ENCODE peak calls at places on chromosomes 4 and X, in ten cellular contexts. J is esophagus squamous epithelium; N is upper lobe of left lung; H is suprapubic skin; U is naive thymus-derived CD4-positive, alpha-beta T cell; F is body of pancreas; Z is RWPE2; G is GM23248; D is left lung; I is CD8-positive, alpha-beta T cell. P is an unnamed sample.
A peak's percentile ranks its signal among the peaks of the same experiment; 100 is the strongest.

GRCh38 chr4:1793496-1793840 is 375 bp downstream of the FGFR3 start:
- DNase-seq in J (no peak), N (peak; percentile 91), H (no peak), U (no peak), F (peak; percentile 44), Z (no peak), G (peak; percentile 59), D (no peak), I (no peak), P (peak; percentile 8)

GRCh38 chr4:107863850-107864371 is 39.2 kb downstream of the SGMS2 start:
- DNase-seq in J (no peak), N (no peak), H (no peak), U (no peak), F (peak; percentile 62), Z (peak; percentile 71), G (peak; percentile 53), D (no peak), I (no peak), P (no peak)

GRCh38 chrX:123961268-123962005 is at the start of gene STAG2:
- DNase-seq in J (peak; percentile 14), N (peak; percentile 81), H (no peak), U (peak; percentile 56), F (peak; percentile 78), Z (peak; percentile 62), G (peak; percentile 84), D (peak; percentile 83), I (peak; percentile 8), P (peak; percentile 67)

GRCh38 chr4:2186133-2186864 is 55.6 kb downstream of the HAUS3 start:
- DNase-seq in J (no peak), N (no peak), H (no peak), U (no peak), F (peak; percentile 60), Z (no peak), G (no peak), D (no peak), I (no peak), P (no peak)

GRCh38 chr4:74258949-74259348 is 49.3 kb upstream of the EPGN start:
- DNase-seq in J (no peak), N (no peak), H (no peak), U (no peak), F (peak; percentile 73), Z (no peak), G (no peak), D (no peak), I (no peak), P (no peak)

GRCh38 chrX:11670316-11670715 is 4.6 kb upstream of the ARHGAP6 start:
- DNase-seq in J (no peak), N (no peak), H (no peak), U (no peak), F (no peak), Z (no peak), G (no peak), D (no peak), I (no peak), P (no peak)

GRCh38 chrX:12975999-12976558 is 1.2 kb downstream of the TMSB4X start:
- DNase-seq in J (no peak), N (peak; percentile 72), H (no peak), U (no peak), F (peak; percentile 30), Z (no peak), G (peak; percentile 60), D (peak; percentile 65), I (no peak), P (no peak)

GRCh38 chr4:113212613-113213012 is 163.2 kb downstream of the ANK2 start:
- DNase-seq in J (no peak), N (no peak), H (no peak), U (no peak), F (no peak), Z (no peak), G (no peak), D (no peak), I (no peak), P (no peak)

GRCh38 chr4:17385403-17385802 is 126.5 kb downstream of the QDPR start:
- DNase-seq in J (no peak), N (no peak), H (no peak), U (no peak), F (no peak), Z (no peak), G (peak; percentile 55), D (no peak), I (no peak), P (no peak)

GRCh38 chr4:17094811-17095210 is 196.4 kb upstream of the LDB2 start:
- DNase-seq in J (no peak), N (no peak), H (no peak), U (no peak), F (no peak), Z (no peak), G (peak; percentile 31), D (no peak), I (no peak), P (no peak)

GRCh38 chr4:92104506-92104905 is 199.3 kb upstream of the GRID2 start:
- DNase-seq in J (no peak), N (no peak), H (no peak), U (no peak), F (no peak), Z (no peak), G (no peak), D (no peak), I (no peak), P (no peak)
- H3K9me3 ChIP-seq in J (no peaks in the 10 kb centered on the region), N (peaks cover 3% of the 10 kb centered on the region), H (no peaks in the 10 kb centered on the region), U (no peaks in the 10 kb centered on the region), F (no peaks in the 10 kb centered on the region), Z (no peaks in the 10 kb centered on the region), G (no peaks in the 10 kb centered on the region), D (no peaks in the 10 kb centered on the region), I (no peaks in the 10 kb centered on the region), P (no peaks in the 10 kb centered on the region)

GRCh38 chrX:37815366-37815765 is 32.0 kb downstream of the DYNLT3 start:
- DNase-seq in J (no peak), N (no peak), H (no peak), U (no peak), F (no peak), Z (no peak), G (no peak), D (no peak), I (no peak), P (no peak)

GRCh38 chrX:37816766-37817165 is 30.6 kb downstream of the DYNLT3 start:
- DNase-seq in J (no peak), N (no peak), H (no peak), U (no peak), F (no peak), Z (no peak), G (no peak), D (no peak), I (no peak), P (no peak)

GRCh38 chrX:37817579-37817978 is 29.8 kb downstream of the DYNLT3 start:
- DNase-seq in J (no peak), N (no peak), H (no peak), U (no peak), F (no peak), Z (no peak), G (no peak), D (no peak), I (no peak), P (no peak)

GRCh38 chrX:37818031-37818430 is 29.3 kb downstream of the DYNLT3 start:
- DNase-seq in J (no peak), N (no peak), H (no peak), U (no peak), F (no peak), Z (no peak), G (no peak), D (no peak), I (no peak), P (no peak)

DNA sequence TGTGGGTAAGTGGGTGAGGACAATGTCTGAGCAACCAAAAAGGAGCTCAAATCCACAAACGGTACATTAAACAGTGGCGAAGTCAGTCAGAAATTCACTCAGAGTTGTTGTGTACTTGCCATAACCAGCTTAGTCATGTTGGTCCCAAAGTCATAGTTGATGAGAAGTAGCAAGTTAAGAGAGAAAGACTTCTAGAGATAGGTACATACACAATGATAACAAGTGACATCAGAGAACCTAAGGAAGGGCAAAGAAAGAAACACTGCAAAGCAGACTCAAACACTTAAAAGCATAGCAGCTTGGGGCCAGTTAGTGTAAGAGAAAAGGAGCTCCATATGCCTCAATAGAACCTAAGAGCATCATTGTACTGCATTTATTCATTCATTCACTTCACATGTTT is 30.2 kb downstream of the DYNLT3 start:
- DNase-seq in J (no peak), N (no peak), H (no peak), U (no peak), F (no peak), Z (no peak), G (no peak), D (no peak), I (no peak), P (no peak)
- H3K4me1 ChIP-seq in J (no peaks in the 10 kb centered on the region), N (no peaks in the 10 kb centered on the region), H (no peaks in the 10 kb centered on the region), U (no peaks in the 10 kb centered on the region), F (no peaks in the 10 kb centered on the region), Z (no peaks in the 10 kb centered on the region), G (no peaks in the 10 kb centered on the region), D (peaks cover 22% of the 10 kb centered on the region), I (no peaks in the 10 kb centered on the region), P (no peaks in the 10 kb centered on the region)

DNA sequence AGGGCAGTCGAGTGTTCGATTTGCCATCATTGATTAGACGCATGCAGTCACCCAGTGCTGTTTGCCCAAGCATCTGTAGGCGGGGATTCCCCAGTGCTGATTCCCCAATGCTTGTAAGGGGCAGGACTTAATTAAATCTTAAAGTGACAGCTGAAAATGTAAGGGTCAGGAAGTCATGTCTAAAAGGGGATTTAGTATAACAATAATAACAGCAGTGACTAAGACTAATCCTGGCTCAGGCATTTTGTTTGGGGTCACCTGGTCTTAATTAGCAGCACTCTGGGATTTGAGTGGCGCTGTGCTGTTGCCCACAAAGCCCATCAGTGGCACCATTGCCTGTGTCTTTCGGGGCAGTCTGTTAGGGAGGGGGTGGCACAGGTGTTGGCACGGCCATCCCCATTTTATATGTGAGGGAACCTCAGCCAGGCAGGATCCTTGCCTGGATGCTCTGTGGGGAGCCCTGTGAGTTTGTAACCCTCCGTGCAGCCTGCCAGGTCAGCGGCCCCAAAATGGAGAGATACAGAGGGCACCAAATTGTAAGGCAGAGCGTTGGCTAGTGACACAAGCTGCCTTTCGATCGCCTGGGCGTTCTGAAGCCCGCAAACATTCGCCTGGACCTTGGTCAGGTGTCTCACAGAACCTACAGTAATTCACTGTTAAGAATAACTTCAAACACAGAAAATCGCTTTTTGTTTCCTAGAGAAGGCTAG is 146.7 kb downstream of the TBL1X start:
- DNase-seq in J (no peak), N (no peak), H (no peak), U (no peak), F (no peak), Z (no peak), G (peak; percentile 5), D (no peak), I (no peak), P (no peak)
- H3K4me3 ChIP-seq in J (no peak overlapping the region), N (no peak overlapping the region), H (no peak overlapping the region), U (no peak overlapping the region), F (no peak overlapping the region), Z (no peak overlapping the region), G (no peak overlapping the region), D (no peak overlapping the region), I (no peak overlapping the region), P (no peak overlapping the region)

GRCh38 chrX:102627640-102628039 is 23.6 kb upstream of the GPRASP1 start:
- DNase-seq in J (no peak), N (no peak), H (no peak), U (no peak), F (no peak), Z (no peak), G (no peak), D (no peak), I (no peak), P (no peak)

DNA sequence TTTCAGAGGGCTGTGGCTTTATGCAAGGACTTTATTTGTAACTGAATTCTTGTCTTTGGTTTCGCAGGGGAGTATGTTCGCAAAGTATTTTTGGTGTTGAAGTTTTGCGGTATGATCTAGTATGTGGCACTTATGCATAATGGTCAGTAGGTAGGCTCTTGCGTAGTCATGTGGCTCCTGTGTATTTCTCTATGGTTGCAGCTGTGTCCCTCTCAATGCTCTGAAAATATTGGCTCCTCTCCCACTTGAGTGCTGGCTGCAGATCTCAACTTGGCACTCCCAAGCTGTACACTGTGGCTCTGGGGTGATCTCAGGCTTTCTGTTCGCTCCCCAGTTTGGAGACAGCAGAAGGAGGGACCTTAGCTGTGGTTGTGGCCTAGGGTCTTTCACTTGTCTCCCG is 24.8 kb downstream of the ARMCX5 start:
- DNase-seq in J (no peak), N (no peak), H (no peak), U (no peak), F (peak; percentile 58), Z (no peak), G (no peak), D (no peak), I (no peak), P (no peak)
- H3K9me3 ChIP-seq in J (no peaks in the 10 kb centered on the region), N (no peaks in the 10 kb centered on the region), H (no peaks in the 10 kb centered on the region), U (no peaks in the 10 kb centered on the region), F (no peaks in the 10 kb centered on the region), Z (no peaks in the 10 kb centered on the region), G (no peaks in the 10 kb centered on the region), D (peaks cover 14% of the 10 kb centered on the region), I (no peaks in the 10 kb centered on the region), P (peaks cover 14% of the 10 kb centered on the region)

P was measured in CD4-positive, CD25-positive, alpha-beta regulatory T cell.